ENCODE peak calls at places on chromosome 3, in ten cellular contexts. One of them, this sample, is unnamed.

GRCh38 chr3:76656531-76657070 is 383.3 kb upstream of the ROBO2 start:
- DNase-seq in astrocyte of the cerebellum: no peak
- DNase-seq in upper lobe of left lung: no peak
- DNase-seq in BJ: no peak
- DNase-seq in foreskin fibroblast: no peak
- DNase-seq in activated CD8-positive, alpha-beta T cell treated with anti-CD3 and anti-CD28 coated beads for 36 hours: no peak
- DNase-seq in breast epithelium: no peak
- DNase-seq in psoas muscle: no peak
- DNase-seq in Panc1: no peak
- DNase-seq in PC-9: no peak
- DNase-seq in this sample: no peak

GRCh38 chr3:137171834-137172603 is 214.2 kb downstream of the IL20RB start:
- DNase-seq in astrocyte of the cerebellum: no peak
- DNase-seq in upper lobe of left lung: no peak
- DNase-seq in BJ: no peak
- DNase-seq in foreskin fibroblast: no peak
- DNase-seq in activated CD8-positive, alpha-beta T cell treated with anti-CD3 and anti-CD28 coated beads for 36 hours: no peak
- DNase-seq in breast epithelium: no peak
- DNase-seq in psoas muscle: no peak
- DNase-seq in Panc1: no peak
- DNase-seq in PC-9: no peak
- DNase-seq in this sample: no peak

GRCh38 chr3:57559526-57559925 is 3.5 kb downstream of the PDE12 start:
- DNase-seq in astrocyte of the cerebellum: no peak
- DNase-seq in upper lobe of left lung: no peak
- DNase-seq in BJ: no peak
- DNase-seq in foreskin fibroblast: peak; percentile 48
- DNase-seq in activated CD8-positive, alpha-beta T cell treated with anti-CD3 and anti-CD28 coated beads for 36 hours: no peak
- DNase-seq in breast epithelium: no peak
- DNase-seq in psoas muscle: no peak
- DNase-seq in Panc1: no peak
- DNase-seq in PC-9: no peak
- DNase-seq in this sample: no peak

GRCh38 chr3:10883478-10884234 is 67.6 kb downstream of the SLC6A11 start:
- DNase-seq in astrocyte of the cerebellum: no peak
- DNase-seq in upper lobe of left lung: no peak
- DNase-seq in BJ: no peak
- DNase-seq in foreskin fibroblast: no peak
- DNase-seq in activated CD8-positive, alpha-beta T cell treated with anti-CD3 and anti-CD28 coated beads for 36 hours: peak; percentile 39
- DNase-seq in breast epithelium: no peak
- DNase-seq in psoas muscle: no peak
- DNase-seq in Panc1: no peak
- DNase-seq in PC-9: no peak
- DNase-seq in this sample: peak; percentile 45

GRCh38 chr3:112136046-112136445 is 3.0 kb upstream of the GCSAM start:
- DNase-seq in astrocyte of the cerebellum: no peak
- DNase-seq in upper lobe of left lung: no peak
- DNase-seq in BJ: no peak
- DNase-seq in foreskin fibroblast: no peak
- DNase-seq in activated CD8-positive, alpha-beta T cell treated with anti-CD3 and anti-CD28 coated beads for 36 hours: no peak
- DNase-seq in breast epithelium: no peak
- DNase-seq in psoas muscle: no peak
- DNase-seq in Panc1: no peak
- DNase-seq in PC-9: no peak
- DNase-seq in this sample: no peak

GRCh38 chr3:196081834-196082470 is at the start of gene TFRC:
- DNase-seq in astrocyte of the cerebellum: peak; percentile 68
- DNase-seq in upper lobe of left lung: peak; percentile 96
- DNase-seq in BJ: no peak
- DNase-seq in foreskin fibroblast: peak; percentile 86
- DNase-seq in activated CD8-positive, alpha-beta T cell treated with anti-CD3 and anti-CD28 coated beads for 36 hours: peak; percentile 98
- DNase-seq in breast epithelium: peak; percentile 87
- DNase-seq in psoas muscle: peak; percentile 98
- DNase-seq in Panc1: no peak
- DNase-seq in PC-9: peak; percentile 94
- DNase-seq in this sample: peak; percentile 100

GRCh38 chr3:115699741-115700140 is 76.4 kb downstream of the GAP43 start:
- DNase-seq in astrocyte of the cerebellum: no peak
- DNase-seq in upper lobe of left lung: no peak
- DNase-seq in BJ: no peak
- DNase-seq in foreskin fibroblast: no peak
- DNase-seq in activated CD8-positive, alpha-beta T cell treated with anti-CD3 and anti-CD28 coated beads for 36 hours: no peak
- DNase-seq in breast epithelium: no peak
- DNase-seq in psoas muscle: no peak
- DNase-seq in Panc1: no peak
- DNase-seq in PC-9: no peak
- DNase-seq in this sample: no peak

GRCh38 chr3:128573707-128574162 is 76.9 kb downstream of the RPN1 start:
- DNase-seq in astrocyte of the cerebellum: no peak
- DNase-seq in upper lobe of left lung: no peak
- DNase-seq in BJ: no peak
- DNase-seq in foreskin fibroblast: no peak
- DNase-seq in activated CD8-positive, alpha-beta T cell treated with anti-CD3 and anti-CD28 coated beads for 36 hours: peak; percentile 39
- DNase-seq in breast epithelium: no peak
- DNase-seq in psoas muscle: peak; percentile 59
- DNase-seq in Panc1: no peak
- DNase-seq in PC-9: no peak
- DNase-seq in this sample: no peak

GRCh38 chr3:143795849-143796248 is 52.4 kb downstream of the SLC9A9 start:
- DNase-seq in astrocyte of the cerebellum: no peak
- DNase-seq in upper lobe of left lung: peak; percentile 27
- DNase-seq in BJ: no peak
- DNase-seq in foreskin fibroblast: no peak
- DNase-seq in activated CD8-positive, alpha-beta T cell treated with anti-CD3 and anti-CD28 coated beads for 36 hours: no peak
- DNase-seq in breast epithelium: no peak
- DNase-seq in psoas muscle: no peak
- DNase-seq in Panc1: no peak
- DNase-seq in PC-9: no peak
- DNase-seq in this sample: no peak

GRCh38 chr3:17065881-17066280 is 181.1 kb downstream of the PLCL2 start:
- DNase-seq in astrocyte of the cerebellum: no peak
- DNase-seq in upper lobe of left lung: no peak
- DNase-seq in BJ: no peak
- DNase-seq in foreskin fibroblast: no peak
- DNase-seq in activated CD8-positive, alpha-beta T cell treated with anti-CD3 and anti-CD28 coated beads for 36 hours: no peak
- DNase-seq in breast epithelium: no peak
- DNase-seq in psoas muscle: no peak
- DNase-seq in Panc1: no peak
- DNase-seq in PC-9: no peak
- DNase-seq in this sample: no peak

GRCh38 chr3:135991621-135992020 is 26.1 kb downstream of the PPP2R3A start:
- DNase-seq in astrocyte of the cerebellum: peak; percentile 3
- DNase-seq in upper lobe of left lung: no peak
- DNase-seq in BJ: no peak
- DNase-seq in foreskin fibroblast: no peak
- DNase-seq in activated CD8-positive, alpha-beta T cell treated with anti-CD3 and anti-CD28 coated beads for 36 hours: no peak
- DNase-seq in breast epithelium: no peak
- DNase-seq in psoas muscle: no peak
- DNase-seq in Panc1: no peak
- DNase-seq in PC-9: no peak
- DNase-seq in this sample: no peak

GRCh38 chr3:18401298-18401961 is 23.7 kb downstream of the SATB1 start:
- DNase-seq in astrocyte of the cerebellum: no peak
- DNase-seq in upper lobe of left lung: no peak
- DNase-seq in BJ: no peak
- DNase-seq in foreskin fibroblast: no peak
- DNase-seq in activated CD8-positive, alpha-beta T cell treated with anti-CD3 and anti-CD28 coated beads for 36 hours: no peak
- DNase-seq in breast epithelium: no peak
- DNase-seq in psoas muscle: no peak
- DNase-seq in Panc1: no peak
- DNase-seq in PC-9: no peak
- DNase-seq in this sample: no peak

GRCh38 chr3:18423401-18424212 is 1.5 kb downstream of the SATB1 start:
- DNase-seq in astrocyte of the cerebellum: no peak
- DNase-seq in upper lobe of left lung: peak; percentile 52
- DNase-seq in BJ: no peak
- DNase-seq in foreskin fibroblast: peak; percentile 56
- DNase-seq in activated CD8-positive, alpha-beta T cell treated with anti-CD3 and anti-CD28 coated beads for 36 hours: peak; percentile 81
- DNase-seq in breast epithelium: no peak
- DNase-seq in psoas muscle: no peak
- DNase-seq in Panc1: no peak
- DNase-seq in PC-9: peak; percentile 39
- DNase-seq in this sample: peak; percentile 35

GRCh38 chr3:168094877-168095610 is 680 bp downstream of the GOLIM4 start:
- DNase-seq in astrocyte of the cerebellum: no peak
- DNase-seq in upper lobe of left lung: peak; percentile 51
- DNase-seq in BJ: no peak
- DNase-seq in foreskin fibroblast: peak; percentile 79
- DNase-seq in activated CD8-positive, alpha-beta T cell treated with anti-CD3 and anti-CD28 coated beads for 36 hours: peak; percentile 65
- DNase-seq in breast epithelium: peak; percentile 62
- DNase-seq in psoas muscle: peak; percentile 72
- DNase-seq in Panc1: peak; percentile 28
- DNase-seq in PC-9: peak; percentile 43
- DNase-seq in this sample: peak; percentile 72

GRCh38 chr3:168096210-168096795 is 579 bp upstream of the GOLIM4 start:
- DNase-seq in astrocyte of the cerebellum: peak; percentile 84
- DNase-seq in upper lobe of left lung: peak; percentile 76
- DNase-seq in BJ: peak; percentile 47
- DNase-seq in foreskin fibroblast: peak; percentile 93
- DNase-seq in activated CD8-positive, alpha-beta T cell treated with anti-CD3 and anti-CD28 coated beads for 36 hours: peak; percentile 53
- DNase-seq in breast epithelium: no peak
- DNase-seq in psoas muscle: peak; percentile 75
- DNase-seq in Panc1: peak; percentile 80
- DNase-seq in PC-9: peak; percentile 82
- DNase-seq in this sample: peak; percentile 47

GRCh38 chr3:168094580-168094876 is 1.2 kb downstream of the GOLIM4 start:
- DNase-seq in astrocyte of the cerebellum: no peak
- DNase-seq in upper lobe of left lung: no peak
- DNase-seq in BJ: no peak
- DNase-seq in foreskin fibroblast: no peak
- DNase-seq in activated CD8-positive, alpha-beta T cell treated with anti-CD3 and anti-CD28 coated beads for 36 hours: no peak
- DNase-seq in breast epithelium: no peak
- DNase-seq in psoas muscle: no peak
- DNase-seq in Panc1: no peak
- DNase-seq in PC-9: no peak
- DNase-seq in this sample: no peak

GRCh38 chr3:168097381-168097780 is 1.7 kb upstream of the GOLIM4 start:
- DNase-seq in astrocyte of the cerebellum: no peak
- DNase-seq in upper lobe of left lung: no peak
- DNase-seq in BJ: no peak
- DNase-seq in foreskin fibroblast: no peak
- DNase-seq in activated CD8-positive, alpha-beta T cell treated with anti-CD3 and anti-CD28 coated beads for 36 hours: no peak
- DNase-seq in breast epithelium: no peak
- DNase-seq in psoas muscle: no peak
- DNase-seq in Panc1: no peak
- DNase-seq in PC-9: no peak
- DNase-seq in this sample: no peak

DNA sequence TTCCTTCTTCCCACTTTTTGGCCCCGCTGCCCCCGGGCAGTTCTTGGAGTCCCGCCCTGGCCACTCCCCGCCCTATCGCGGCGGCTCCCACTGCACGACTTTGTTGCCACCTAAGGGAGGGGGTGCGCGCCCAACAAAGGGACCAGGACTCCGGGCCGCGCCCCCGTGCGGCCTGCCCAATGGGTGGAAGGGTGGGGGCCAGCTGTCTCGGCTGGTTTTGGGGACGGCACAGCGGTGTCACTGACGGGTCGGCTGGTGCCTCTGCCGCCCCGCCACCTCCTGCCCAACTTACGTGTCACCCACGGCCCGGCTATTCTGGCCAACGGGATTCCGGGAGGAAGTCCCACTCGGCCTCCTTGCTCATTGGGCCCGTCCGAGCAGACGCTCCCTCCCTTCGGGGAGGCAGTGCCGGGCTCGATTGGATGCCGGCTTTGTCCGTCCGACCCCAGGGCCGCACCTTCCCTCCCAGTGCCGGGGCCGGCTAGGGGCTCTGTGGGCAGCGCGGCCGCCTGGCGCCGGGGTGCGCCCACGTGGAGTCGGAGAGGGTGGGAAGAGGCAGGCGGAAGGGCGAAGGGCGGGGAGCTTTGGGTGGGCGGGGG is at the start of gene GOLIM4:
- DNase-seq in astrocyte of the cerebellum: peak; percentile 91
- DNase-seq in upper lobe of left lung: peak; percentile 97
- DNase-seq in BJ: peak; percentile 88
- DNase-seq in foreskin fibroblast: peak; percentile 99
- DNase-seq in activated CD8-positive, alpha-beta T cell treated with anti-CD3 and anti-CD28 coated beads for 36 hours: peak; percentile 79
- DNase-seq in breast epithelium: peak; percentile 91
- DNase-seq in psoas muscle: peak; percentile 97
- DNase-seq in Panc1: peak; percentile 76
- DNase-seq in PC-9: peak; percentile 91
- DNase-seq in this sample: peak; percentile 95
- TF ChIP-seq CTCF in astrocyte of the cerebellum: peak; percentile 14
- TF ChIP-seq CTCF in upper lobe of left lung: no peak
- TF ChIP-seq CTCF in BJ: no peak
- TF ChIP-seq CTCF in foreskin fibroblast: no peak
- TF ChIP-seq CTCF in activated CD8-positive, alpha-beta T cell treated with anti-CD3 and anti-CD28 coated beads for 36 hours: no peak
- TF ChIP-seq CTCF in breast epithelium: no peak
- TF ChIP-seq CTCF in psoas muscle: peak; percentile 6
- TF ChIP-seq CTCF in Panc1: no peak
- TF ChIP-seq CTCF in PC-9: peak; percentile 18
- TF ChIP-seq CTCF in this sample: no peak

GRCh38 chr3:180804871-180805430 is 107.5 kb upstream of the FXR1 start:
- DNase-seq in astrocyte of the cerebellum: peak; percentile 23
- DNase-seq in upper lobe of left lung: no peak
- DNase-seq in BJ: no peak
- DNase-seq in foreskin fibroblast: no peak
- DNase-seq in activated CD8-positive, alpha-beta T cell treated with anti-CD3 and anti-CD28 coated beads for 36 hours: no peak
- DNase-seq in breast epithelium: no peak
- DNase-seq in psoas muscle: no peak
- DNase-seq in Panc1: no peak
- DNase-seq in PC-9: no peak
- DNase-seq in this sample: no peak
- TF ChIP-seq CTCF in astrocyte of the cerebellum: peak; percentile 63
- TF ChIP-seq CTCF in upper lobe of left lung: no peak
- TF ChIP-seq CTCF in BJ: peak; percentile 22
- TF ChIP-seq CTCF in foreskin fibroblast: peak; percentile 12
- TF ChIP-seq CTCF in activated CD8-positive, alpha-beta T cell treated with anti-CD3 and anti-CD28 coated beads for 36 hours: no peak
- TF ChIP-seq CTCF in breast epithelium: no peak
- TF ChIP-seq CTCF in psoas muscle: peak; percentile 48
- TF ChIP-seq CTCF in Panc1: peak; percentile 63
- TF ChIP-seq CTCF in PC-9: no peak
- TF ChIP-seq CTCF in this sample: no peak

GRCh38 chr3:139299261-139300132 is 44.3 kb upstream of the MRPS22 start:
- DNase-seq in astrocyte of the cerebellum: no peak
- DNase-seq in upper lobe of left lung: no peak
- DNase-seq in BJ: no peak
- DNase-seq in foreskin fibroblast: peak; percentile 59
- DNase-seq in activated CD8-positive, alpha-beta T cell treated with anti-CD3 and anti-CD28 coated beads for 36 hours: no peak
- DNase-seq in breast epithelium: no peak
- DNase-seq in psoas muscle: peak; percentile 25
- DNase-seq in Panc1: no peak
- DNase-seq in PC-9: peak; percentile 85
- DNase-seq in this sample: no peak
- TF ChIP-seq CTCF in astrocyte of the cerebellum: no peak
- TF ChIP-seq CTCF in upper lobe of left lung: no peak
- TF ChIP-seq CTCF in BJ: no peak
- TF ChIP-seq CTCF in foreskin fibroblast: no peak
- TF ChIP-seq CTCF in activated CD8-positive, alpha-beta T cell treated with anti-CD3 and anti-CD28 coated beads for 36 hours: no peak
- TF ChIP-seq CTCF in breast epithelium: no peak
- TF ChIP-seq CTCF in psoas muscle: no peak
- TF ChIP-seq CTCF in Panc1: no peak
- TF ChIP-seq CTCF in PC-9: no peak
- TF ChIP-seq CTCF in this sample: no peak

DNA sequence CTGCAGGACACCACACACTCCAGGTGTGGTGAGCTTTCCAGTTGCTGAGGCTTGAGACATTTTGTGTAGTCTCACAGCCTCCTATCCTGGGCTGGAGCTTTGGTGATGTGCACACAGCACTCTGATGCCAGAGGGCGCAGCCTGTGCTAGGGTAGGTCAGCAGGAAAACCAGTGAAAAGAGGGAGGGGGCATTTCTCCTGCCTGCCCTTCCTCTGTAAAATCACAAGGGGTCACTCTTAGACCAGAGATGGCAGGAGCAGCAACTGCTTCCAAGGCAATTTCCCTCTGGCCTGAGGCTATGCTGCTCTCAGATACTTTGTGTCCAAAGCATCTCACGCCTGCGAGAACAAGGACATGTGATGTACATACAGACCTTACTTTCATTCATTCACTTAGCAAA is 16.5 kb upstream of the MUSTN1 start:
- DNase-seq in astrocyte of the cerebellum: peak; percentile 11
- DNase-seq in upper lobe of left lung: peak; percentile 43
- DNase-seq in BJ: no peak
- DNase-seq in foreskin fibroblast: peak; percentile 40
- DNase-seq in activated CD8-positive, alpha-beta T cell treated with anti-CD3 and anti-CD28 coated beads for 36 hours: peak; percentile 37
- DNase-seq in breast epithelium: no peak
- DNase-seq in psoas muscle: peak; percentile 64
- DNase-seq in Panc1: peak; percentile 28
- DNase-seq in PC-9: peak; percentile 44
- DNase-seq in this sample: peak; percentile 78
- TF ChIP-seq CTCF in astrocyte of the cerebellum: peak; percentile 68
- TF ChIP-seq CTCF in upper lobe of left lung: peak; percentile 45
- TF ChIP-seq CTCF in BJ: peak; percentile 68
- TF ChIP-seq CTCF in foreskin fibroblast: peak; percentile 54
- TF ChIP-seq CTCF in activated CD8-positive, alpha-beta T cell treated with anti-CD3 and anti-CD28 coated beads for 36 hours: peak; percentile 64
- TF ChIP-seq CTCF in breast epithelium: no peak
- TF ChIP-seq CTCF in psoas muscle: peak; percentile 66
- TF ChIP-seq CTCF in Panc1: peak; percentile 72
- TF ChIP-seq CTCF in PC-9: peak; percentile 73
- TF ChIP-seq CTCF in this sample: peak; percentile 73

This sample was measured in GM13976.